ENCODE peak calls at places on chromosomes 5 and 9, in eight cellular contexts. O is amniotic stem cell; B is activated CD4-positive, alpha-beta T cell treated with anti-CD3 and anti-CD28 coated beads, Interleukin-2, amount 50 U/mL, for 24 hours; H is NCI-H1930; W is T-helper 1 cell; C is activated CD8-positive, alpha-beta memory T cell treated with anti-CD3 and anti-CD28 coated beads, Interleukin-2, amount 50 U/mL, for 48 hours; K is mesenchymal stem cell; T is central memory CD8-positive, alpha-beta T cell. Y is an unnamed sample.

GRCh38 chr5:115487750-115488149 is 56.8 kb downstream of the FEM1C start:
- DNase-seq in O (no peak), B (no peak), H (no peak), W (no peak), C (no peak), K (no peak), T (no peak), Y (no peak)

GRCh38 chr9:116700882-116701836 is 14.1 kb downstream of the TRIM32 start:
- DNase-seq in O (no peak), B (no peak), H (no peak), W (no peak), C (no peak), K (no peak), T (no peak), Y (no peak)

GRCh38 chr9:112820886-112821285 is 69.8 kb downstream of the SLC46A2 start:
- DNase-seq in O (no peak), B (no peak), H (no peak), W (no peak), C (no peak), K (no peak), T (no peak), Y (no peak)

GRCh38 chr5:32360906-32361305 is 48.2 kb upstream of the MTMR12 start:
- DNase-seq in O (no peak), B (no peak), H (no peak), W (no peak), C (no peak), K (no peak), T (no peak), Y (no peak)

GRCh38 chr9:107807183-107807582 is 317.6 kb upstream of the KLF4 start:
- DNase-seq in O (no peak), B (no peak), H (no peak), W (no peak), C (no peak), K (peak; percentile 60), T (no peak), Y (no peak)

GRCh38 chr5:139141841-139142240 is 56.3 kb downstream of the SIL1 start:
- DNase-seq in O (no peak), B (no peak), H (no peak), W (no peak), C (no peak), K (no peak), T (no peak), Y (no peak)

GRCh38 chr5:5288236-5288635 is 134.2 kb upstream of the ICE1 start:
- DNase-seq in O (no peak), B (no peak), H (no peak), W (no peak), C (no peak), K (no peak), T (no peak), Y (no peak)

GRCh38 chr9:28487561-28487960 is 914.3 kb upstream of the C9orf72 start:
- DNase-seq in O (no peak), B (no peak), H (no peak), W (no peak), C (no peak), K (no peak), T (no peak), Y (no peak)

GRCh38 chr5:138138949-138139775 is at the start of gene NME5:
- DNase-seq in O (no peak), B (no peak), H (peak; percentile 47), W (no peak), C (no peak), K (peak; percentile 63), T (no peak), Y (no peak)

GRCh38 chr9:16871358-16872151 is 1.1 kb upstream of the BNC2 start:
- DNase-seq in O (peak; percentile 38), B (no peak), H (no peak), W (no peak), C (peak; percentile 58), K (peak; percentile 73), T (no peak), Y (no peak)

GRCh38 chr9:132575005-132575609 is 7.3 kb upstream of the BARHL1 start:
- DNase-seq in O (peak; percentile 37), B (peak; percentile 15), H (peak; percentile 20), W (peak; percentile 29), C (peak; percentile 75), K (peak; percentile 78), T (no peak), Y (peak; percentile 94)

GRCh38 chr5:173296737-173297676 is 31.2 kb downstream of the STC2 start:
- DNase-seq in O (no peak), B (no peak), H (no peak), W (no peak), C (no peak), K (no peak), T (no peak), Y (no peak)

GRCh38 chr5:158695595-158696330 is 404.0 kb downstream of the EBF1 start:
- DNase-seq in O (peak; percentile 36), B (peak; percentile 67), H (peak; percentile 27), W (peak; percentile 51), C (peak; percentile 86), K (peak; percentile 69), T (peak; percentile 51), Y (peak; percentile 41)

GRCh38 chr9:137064027-137064879 is 6.1 kb downstream of the SAPCD2 start:
- DNase-seq in O (no peak), B (peak; percentile 44), H (no peak), W (peak; percentile 41), C (peak; percentile 93), K (peak; percentile 36), T (no peak), Y (peak; percentile 79)

GRCh38 chr9:20382460-20383071 is 239.7 kb downstream of the MLLT3 start:
- DNase-seq in O (peak; percentile 8), B (no peak), H (no peak), W (no peak), C (no peak), K (peak; percentile 50), T (no peak), Y (no peak)

GRCh38 chr9:116516456-116516855 is 170.6 kb upstream of the TRIM32 start:
- DNase-seq in O (no peak), B (no peak), H (no peak), W (no peak), C (no peak), K (peak; percentile 15), T (no peak), Y (no peak)

GRCh38 chr9:4137234-4137633 is 162.6 kb downstream of the GLIS3 start:
- DNase-seq in O (peak; percentile 38), B (no peak), H (no peak), W (no peak), C (no peak), K (peak; percentile 86), T (no peak), Y (no peak)

GRCh38 chr5:41508696-41509398 is 1.6 kb downstream of the PLCXD3 start:
- DNase-seq in O (no peak), B (no peak), H (no peak), W (no peak), C (no peak), K (no peak), T (no peak), Y (no peak)

GRCh38 chr5:119418782-119419101 is 33.6 kb upstream of the HSD17B4 start:
- DNase-seq in O (no peak), B (no peak), H (no peak), W (no peak), C (no peak), K (no peak), T (no peak), Y (no peak)

GRCh38 chr5:143404416-143405062 is 1.1 kb upstream of the NR3C1 start:
- DNase-seq in O (peak; percentile 80), B (peak; percentile 55), H (peak; percentile 16), W (peak; percentile 67), C (peak; percentile 81), K (peak; percentile 89), T (peak; percentile 51), Y (peak; percentile 37)

GRCh38 chr5:139745800-139746690 is 49.6 kb upstream of the PSD2 start:
- DNase-seq in O (peak; percentile 27), B (no peak), H (no peak), W (peak; percentile 23), C (peak; percentile 70), K (peak; percentile 85), T (no peak), Y (peak; percentile 84)

GRCh38 chr5:144390133-144390532 is 219.5 kb downstream of the KCTD16 start:
- DNase-seq in O (no peak), B (no peak), H (no peak), W (no peak), C (no peak), K (peak; percentile 2), T (no peak), Y (no peak)

GRCh38 chr9:90423661-90424193 is 218.9 kb downstream of the DIRAS2 start:
- DNase-seq in O (no peak), B (no peak), H (no peak), W (no peak), C (no peak), K (peak; percentile 29), T (no peak), Y (no peak)

GRCh38 chr5:74897049-74897448 is 30.9 kb upstream of the FAM169A start:
- DNase-seq in O (no peak), B (no peak), H (no peak), W (no peak), C (no peak), K (no peak), T (no peak), Y (no peak)

GRCh38 chr5:17401509-17402290 is 96.3 kb upstream of the TAF11L2 start:
- DNase-seq in O (no peak), B (no peak), H (no peak), W (no peak), C (no peak), K (no peak), T (no peak), Y (no peak)

GRCh38 chr9:32823101-32823500 is 39.8 kb downstream of the TMEM215 start:
- DNase-seq in O (no peak), B (no peak), H (no peak), W (no peak), C (no peak), K (no peak), T (no peak), Y (no peak)

GRCh38 chr5:38940230-38940858 is 94.5 kb downstream of the OSMR start:
- DNase-seq in O (no peak), B (no peak), H (no peak), W (no peak), C (no peak), K (no peak), T (no peak), Y (no peak)

GRCh38 chr9:88312517-88313103 is 75.6 kb upstream of the SPIN1 start:
- DNase-seq in O (no peak), B (no peak), H (no peak), W (no peak), C (no peak), K (no peak), T (no peak), Y (no peak)

GRCh38 chr5:83564069-83564749 is 92.7 kb downstream of the VCAN start:
- DNase-seq in O (no peak), B (no peak), H (no peak), W (no peak), C (no peak), K (peak; percentile 60), T (no peak), Y (peak; percentile 5)

GRCh38 chr5:7078901-7079300 is 317.0 kb upstream of the ADCY2 start:
- DNase-seq in O (no peak), B (no peak), H (no peak), W (no peak), C (no peak), K (no peak), T (no peak), Y (no peak)

GRCh38 chr5:64625678-64626077 is 64.6 kb upstream of the SHISAL2B start:
- DNase-seq in O (peak; percentile 25), B (no peak), H (no peak), W (no peak), C (no peak), K (peak; percentile 7), T (no peak), Y (no peak)

GRCh38 chr9:109640232-109641078 is 139.5 kb upstream of the PALM2AKAP2 start:
- DNase-seq in O (no peak), B (no peak), H (peak; percentile 37), W (no peak), C (no peak), K (peak; percentile 16), T (no peak), Y (no peak)

GRCh38 chr5:2753452-2754409 is 2.3 kb upstream of the IRX2 start:
- DNase-seq in O (no peak), B (no peak), H (no peak), W (no peak), C (no peak), K (no peak), T (no peak), Y (no peak)

GRCh38 chr9:13804532-13804931 is 509.4 kb downstream of the NFIB start:
- DNase-seq in O (no peak), B (no peak), H (no peak), W (no peak), C (no peak), K (no peak), T (no peak), Y (no peak)